ENCODE peak calls at places on chromosomes 5 and 9, in ten cellular contexts. N is non-pigmented ciliary epithelial cell; W is left colon; I is endothelial cell; M is activated CD4-positive, alpha-beta T cell treated with anti-CD3 and anti-CD28 coated beads, Interleukin-2, amount 50 U/mL, for 48 hours; S is WTC11; Q is fibroblast of lung; G is bronchial epithelial cell; X is T-helper 9 cell; V is type B pancreatic cell. R is an unnamed sample.

GRCh38 chr9:113677057-113677456 is 199.1 kb upstream of the ZNF618 start:
- DNase-seq in X (no peak), V (no peak), S (no peak), N (no peak), M (no peak), W (no peak), G (no peak), I (no peak), Q (peak), R (no peak)

GRCh38 chr5:11182441-11183080 is 421.5 kb upstream of the DAP start:
- DNase-seq in M (no peak), G (peak), X (no peak), Q (peak), V (no peak), W (no peak), S (peak), I (peak), N (peak), R (no peak)

GRCh38 chr9:128123451-128124080 is 4.0 kb downstream of the PTGES2 start:
- DNase-seq in W (peak), Q (no peak), G (no peak), X (no peak), V (no peak), N (no peak), M (no peak), I (no peak), S (no peak), R (no peak)

GRCh38 chr5:181170237-181170830 is 22.9 kb downstream of the OR2V2 start:
- DNase-seq in X (no peak), G (no peak), M (no peak), Q (no peak), S (peak), I (no peak), N (no peak), V (no peak), W (no peak), R (no peak)

GRCh38 chr5:134084166-134084565 is 30.3 kb upstream of the TCF7 start:
- DNase-seq in I (no peak), M (no peak), G (no peak), W (no peak), N (no peak), V (no peak), S (no peak), X (no peak), Q (no peak), R (no peak)

GRCh38 chr5:32504923-32505596 is 60.5 kb upstream of the ZFR start:
- DNase-seq in I (peak), N (peak), G (peak), M (no peak), Q (peak), X (no peak), V (no peak), S (no peak), W (peak), R (no peak)

GRCh38 chr9:89922099-89922498 is 317.3 kb downstream of the GADD45G start:
- DNase-seq in M (no peak), X (no peak), N (no peak), I (no peak), W (no peak), S (no peak), G (no peak), Q (no peak), V (no peak), R (no peak)

GRCh38 chr9:115115117-115115880 is 2.7 kb downstream of the TNC start:
- DNase-seq in X (no peak), M (no peak), W (no peak), V (no peak), Q (peak), I (no peak), N (no peak), S (no peak), G (peak), R (no peak)

GRCh38 chr5:131974956-131975726 is 29.7 kb upstream of the MEIKIN start:
- DNase-seq in X (no peak), Q (no peak), I (no peak), G (no peak), V (peak), M (no peak), N (no peak), S (no peak), W (peak), R (peak)

GRCh38 chr5:40413747-40414146 is 266.0 kb upstream of the PTGER4 start:
- DNase-seq in S (no peak), Q (peak), W (no peak), V (no peak), I (no peak), N (peak), M (no peak), G (peak), X (no peak), R (no peak)

GRCh38 chr5:94505327-94506080 is 112.9 kb downstream of the KIAA0825 start:
- DNase-seq in W (no peak), G (no peak), S (no peak), Q (peak), I (no peak), X (no peak), N (no peak), V (no peak), M (no peak), R (no peak)

GRCh38 chr9:136103651-136104487 is 8.8 kb upstream of the NACC2 start:
- DNase-seq in V (no peak), S (peak), N (no peak), G (no peak), M (no peak), Q (no peak), X (no peak), I (no peak), W (peak), R (no peak)

GRCh38 chr5:132557425-132557805 is 638 bp downstream of the RAD50 start:
- DNase-seq in G (peak), V (no peak), I (peak), M (peak), Q (peak), N (no peak), S (peak), X (no peak), W (peak), R (no peak)

GRCh38 chr5:131514316-131515275 is 120.4 kb downstream of the RAPGEF6 start:
- DNase-seq in X (no peak), Q (no peak), S (no peak), V (no peak), G (peak), I (no peak), N (no peak), M (no peak), W (no peak), R (peak)

GRCh38 chr9:81686614-81687520 is 2.5 kb downstream of the TLE1 start:
- DNase-seq in S (peak), G (peak), N (no peak), Q (peak), X (no peak), V (peak), I (peak), M (peak), W (peak), R (peak)

GRCh38 chr5:143064661-143065060 is 294.5 kb downstream of the ARHGAP26 start:
- DNase-seq in W (no peak), Q (no peak), N (no peak), V (no peak), M (no peak), X (no peak), I (no peak), G (no peak), S (no peak), R (no peak)

GRCh38 chr5:136309932-136310598 is 55.3 kb downstream of the TRPC7 start:
- DNase-seq in G (no peak), X (no peak), M (no peak), S (no peak), I (no peak), N (no peak), W (no peak), Q (no peak), V (no peak), R (no peak)

GRCh38 chr9:16001856-16002255 is 449.0 kb downstream of the CCDC171 start:
- DNase-seq in V (no peak), N (no peak), S (no peak), M (no peak), G (peak), W (no peak), I (no peak), X (no peak), Q (peak), R (no peak)

GRCh38 chr5:110354341-110354740 is 372.1 kb downstream of the TMEM232 start:
- DNase-seq in V (no peak), N (no peak), I (no peak), G (no peak), Q (peak), X (no peak), W (no peak), M (no peak), S (no peak), R (no peak)

GRCh38 chr9:86042226-86042625 is 57.1 kb downstream of the GOLM1 start:
- DNase-seq in Q (no peak), I (no peak), G (no peak), M (no peak), S (no peak), X (no peak), N (no peak), W (no peak), V (no peak), R (no peak)

GRCh38 chr5:51632027-51632426 is 248.8 kb downstream of the ISL1 start:
- DNase-seq in W (no peak), I (no peak), S (no peak), X (no peak), Q (no peak), V (no peak), N (no peak), G (no peak), M (no peak), R (no peak)

GRCh38 chr9:2116073-2116472 is 100.9 kb downstream of the SMARCA2 start:
- DNase-seq in X (no peak), I (peak), V (no peak), M (no peak), W (no peak), N (no peak), G (peak), S (peak), Q (peak), R (no peak)

GRCh38 chr5:138655530-138656245 is 80.5 kb upstream of the HSPA9 start:
- DNase-seq in I (no peak), M (no peak), S (no peak), Q (no peak), W (no peak), V (no peak), N (no peak), G (no peak), X (no peak), R (no peak)

GRCh38 chr9:38196721-38197120 is 127.7 kb upstream of the SHB start:
- DNase-seq in G (peak), S (no peak), Q (no peak), X (no peak), M (no peak), V (no peak), W (no peak), N (no peak), I (no peak), R (no peak)

GRCh38 chr5:72604111-72604792 is 97.0 kb upstream of the ZNF366 start:
- DNase-seq in M (no peak), G (peak), W (no peak), Q (peak), N (no peak), S (no peak), V (no peak), I (no peak), X (no peak), R (no peak)

GRCh38 chr9:134944351-134944802 is 26.7 kb upstream of the FCN1 start:
- DNase-seq in S (no peak), Q (peak), N (no peak), V (no peak), I (no peak), G (no peak), M (no peak), W (no peak), X (no peak), R (no peak)

GRCh38 chr5:123220616-123221146 is 131.6 kb downstream of the PRDM6 start:
- DNase-seq in N (no peak), M (no peak), S (no peak), I (no peak), Q (peak), W (no peak), X (no peak), G (no peak), V (no peak), R (no peak)

GRCh38 chr5:17378346-17378984 is 119.6 kb upstream of the TAF11L2 start:
- DNase-seq in S (no peak), N (no peak), M (no peak), V (no peak), X (no peak), I (no peak), Q (peak), G (no peak), W (no peak), R (no peak)

GRCh38 chr9:76371901-76372300 is 22.3 kb downstream of the RFK start:
- DNase-seq in G (peak), S (no peak), V (no peak), Q (peak), W (no peak), M (no peak), N (peak), I (no peak), X (no peak), R (no peak)